ENCODE peak calls at places on chromosomes 2 and 18, in eight cellular contexts. T is GM23248, V is PC-3, K is MM.1S, Z is SK-N-SH, Q is fibroblast of lung, I is HCT116, O is IMR-90. B is an unnamed sample.

GRCh38 chr2:240556553-240557100 is 1.2 kb downstream of the ANKMY1 start:
- DNase-seq in T (peak), V (peak), K (no peak), Z (peak), Q (peak), I (no peak), O (peak), B (peak)

GRCh38 chr2:168663993-168664392 is 138.4 kb upstream of the NOSTRIN start:
- DNase-seq in T (no peak), V (no peak), K (no peak), Z (no peak), Q (peak), I (no peak), O (peak), B (peak)

GRCh38 chr2:2286592-2286991 is 44.5 kb downstream of the MYT1L start:
- DNase-seq in T (no peak), V (no peak), K (no peak), Z (no peak), Q (no peak), I (no peak), O (no peak), B (no peak)

GRCh38 chr2:73985318-73986084 is 791 bp downstream of the TET3 start:
- DNase-seq in T (peak), V (peak), K (peak), Z (peak), Q (no peak), I (no peak), O (no peak), B (peak)

GRCh38 chr2:170818294-170819104 is 1.8 kb downstream of the GAD1 start:
- DNase-seq in T (peak), V (no peak), K (no peak), Z (no peak), Q (no peak), I (no peak), O (no peak), B (peak)

GRCh38 chr2:202387608-202388342 is 11.6 kb downstream of the BMPR2 start:
- DNase-seq in T (peak), V (no peak), K (no peak), Z (no peak), Q (no peak), I (no peak), O (no peak), B (no peak)

GRCh38 chr18:55353806-55354205 is 234.2 kb downstream of the TCF4 start:
- DNase-seq in T (peak), V (no peak), K (peak), Z (no peak), Q (no peak), I (no peak), O (no peak), B (no peak)

GRCh38 chr2:209526541-209526940 is 102.7 kb downstream of the MAP2 start:
- DNase-seq in T (peak), V (no peak), K (peak), Z (no peak), Q (peak), I (no peak), O (peak), B (no peak)

GRCh38 chr2:60047347-60047746 is 506.1 kb downstream of the BCL11A start:
- DNase-seq in T (no peak), V (no peak), K (no peak), Z (no peak), Q (no peak), I (no peak), O (no peak), B (no peak)
- H3K4me2 ChIP-seq in T (no peak), V (no peak), K (no peak), Z (no peak), Q (no peak), I (no peak), O (no peak), B (no peak)

GRCh38 chr2:112787294-112787693 is 3.0 kb upstream of the IL1A start:
- DNase-seq in T (no peak), V (peak), K (no peak), Z (no peak), Q (no peak), I (no peak), O (no peak), B (no peak)

GRCh38 chr2:112779598-112779997 is 4.7 kb downstream of the IL1A start:
- DNase-seq in T (no peak), V (no peak), K (no peak), Z (no peak), Q (no peak), I (no peak), O (no peak), B (no peak)

GRCh38 chr2:112782234-112782799 is 2.0 kb downstream of the IL1A start:
- DNase-seq in T (no peak), V (no peak), K (peak), Z (no peak), Q (no peak), I (no peak), O (no peak), B (no peak)

GRCh38 chr2:112784199-112785189 is at the start of gene IL1A:
- DNase-seq in T (peak), V (peak), K (no peak), Z (no peak), Q (peak), I (peak), O (peak), B (peak)

GRCh38 chr2:112783187-112783721 is 1.0 kb downstream of the IL1A start:
- DNase-seq in T (no peak), V (no peak), K (no peak), Z (no peak), Q (no peak), I (no peak), O (no peak), B (no peak)
- H3K9ac ChIP-seq in T (no peak), V (no peak), K (no peak), Z (no peak), Q (no peak), I (no peak), O (no peak), B (no peak)

GRCh38 chr2:233821196-233821595 is 33.1 kb downstream of the HJURP start:
- DNase-seq in T (no peak), V (no peak), K (no peak), Z (no peak), Q (no peak), I (no peak), O (no peak), B (no peak)
- H3K4me3 ChIP-seq in T (no peak), V (no peak), K (no peak), Z (no peak), Q (no peak), I (no peak), O (no peak), B (no peak)

GRCh38 chr2:236661762-236662110 is 92.1 kb downstream of the ACKR3 start:
- DNase-seq in T (peak), V (no peak), K (no peak), Z (no peak), Q (no peak), I (no peak), O (no peak), B (no peak)

GRCh38 chr2:236662231-236663160 is 92.9 kb downstream of the ACKR3 start:
- DNase-seq in T (peak), V (no peak), K (no peak), Z (no peak), Q (no peak), I (no peak), O (no peak), B (no peak)

GRCh38 chr2:236659758-236660150 is 90.1 kb downstream of the ACKR3 start:
- DNase-seq in T (peak), V (peak), K (no peak), Z (no peak), Q (peak), I (no peak), O (peak), B (no peak)

GRCh38 chr2:236658974-236659757 is 89.5 kb downstream of the ACKR3 start:
- DNase-seq in T (no peak), V (no peak), K (no peak), Z (no peak), Q (no peak), I (no peak), O (no peak), B (no peak)

GRCh38 chr2:236661064-236661761 is 91.6 kb downstream of the ACKR3 start:
- DNase-seq in T (peak), V (peak), K (no peak), Z (no peak), Q (no peak), I (no peak), O (peak), B (peak)
- H3K4me2 ChIP-seq in T (peak), V (peak), K (no peak), Z (no peak), Q (no peak), I (no peak), O (no peak), B (peak)

DNA sequence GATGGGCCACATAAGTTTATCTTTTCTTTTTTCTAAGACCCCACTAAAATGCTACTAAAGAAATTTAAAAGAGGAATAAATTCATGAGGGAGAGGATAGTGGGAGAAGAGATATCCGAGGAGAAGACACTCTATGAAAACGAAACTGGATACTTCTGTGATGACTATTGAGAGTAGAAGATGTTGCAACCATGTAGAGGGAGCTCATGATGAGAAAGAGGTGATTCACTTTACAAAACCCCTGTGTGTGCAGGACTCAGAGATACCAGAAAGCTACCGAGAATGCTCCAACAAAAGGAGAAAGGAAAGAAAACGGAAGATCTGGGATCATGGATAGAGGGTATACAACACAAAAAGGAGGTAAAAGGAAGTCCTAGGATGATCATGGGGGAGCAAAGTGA is 34.9 kb downstream of the SLC38A11 start:
- DNase-seq in T (peak), V (peak), K (peak), Z (no peak), Q (peak), I (no peak), O (peak), B (no peak)
- H3K9ac ChIP-seq in T (peak), V (no peak), K (peak), Z (peak), Q (no peak), I (no peak), O (peak), B (no peak)

GRCh38 chr2:189545424-189545823 is 35.2 kb downstream of the SLC40A1 start:
- DNase-seq in T (no peak), V (no peak), K (no peak), Z (no peak), Q (no peak), I (no peak), O (no peak), B (no peak)

GRCh38 chr2:189541591-189541990 is 39.0 kb downstream of the SLC40A1 start:
- DNase-seq in T (no peak), V (no peak), K (no peak), Z (no peak), Q (no peak), I (no peak), O (no peak), B (no peak)

GRCh38 chr2:189540551-189540950 is 40.0 kb downstream of the SLC40A1 start:
- DNase-seq in T (peak), V (peak), K (no peak), Z (no peak), Q (no peak), I (no peak), O (no peak), B (no peak)

GRCh38 chr2:189542145-189542882 is 38.3 kb downstream of the SLC40A1 start:
- DNase-seq in T (no peak), V (peak), K (no peak), Z (no peak), Q (no peak), I (no peak), O (no peak), B (no peak)

GRCh38 chr2:189544638-189545037 is 35.9 kb downstream of the SLC40A1 start:
- DNase-seq in T (no peak), V (no peak), K (no peak), Z (no peak), Q (no peak), I (no peak), O (no peak), B (no peak)
- H3K4me3 ChIP-seq in T (no peak), V (no peak), K (no peak), Z (no peak), Q (no peak), I (no peak), O (no peak), B (no peak)

GRCh38 chr2:109284816-109285215 is 155.8 kb downstream of the SH3RF3 start:
- DNase-seq in T (peak), V (no peak), K (no peak), Z (peak), Q (peak), I (no peak), O (peak), B (no peak)
- H3K4me2 ChIP-seq in T (no peak), V (no peak), K (no peak), Z (no peak), Q (peak), I (no peak), O (no peak), B (no peak)

GRCh38 chr2:85523906-85524566 is 14.9 kb upstream of the MAT2A start:
- DNase-seq in T (peak), V (no peak), K (no peak), Z (peak), Q (peak), I (no peak), O (peak), B (peak)

GRCh38 chr2:85525029-85525428 is 13.9 kb upstream of the MAT2A start:
- DNase-seq in T (no peak), V (no peak), K (no peak), Z (no peak), Q (no peak), I (no peak), O (no peak), B (no peak)

GRCh38 chr2:85525567-85525966 is 13.4 kb upstream of the MAT2A start:
- DNase-seq in T (no peak), V (no peak), K (no peak), Z (no peak), Q (no peak), I (no peak), O (no peak), B (no peak)

GRCh38 chr2:85523062-85523905 is 15.7 kb upstream of the MAT2A start:
- DNase-seq in T (no peak), V (no peak), K (no peak), Z (no peak), Q (no peak), I (no peak), O (no peak), B (no peak)

GRCh38 chr2:85524567-85524923 is 14.4 kb upstream of the MAT2A start:
- DNase-seq in T (no peak), V (no peak), K (no peak), Z (peak), Q (no peak), I (no peak), O (no peak), B (peak)
- H3K9ac ChIP-seq in T (no peak), V (no peak), K (no peak), Z (no peak), Q (no peak), I (no peak), O (no peak), B (no peak)

GRCh38 chr2:235864311-235864710 is 303.9 kb downstream of the GBX2 start:
- DNase-seq in T (no peak), V (no peak), K (no peak), Z (no peak), Q (no peak), I (no peak), O (no peak), B (no peak)
- H3K4me3 ChIP-seq in T (no peak), V (no peak), K (no peak), Z (no peak), Q (no peak), I (no peak), O (no peak), B (no peak)

B was measured in neural progenitor cell.